ENCODE peak calls at places on chromosomes 5 and 9, in eight cellular contexts. Z is left cardiac atrium; G is B cell; C is stromal cell of bone marrow; B is effector memory CD4-positive, alpha-beta T cell; E is M059J; R is AG04450; T is tibial artery. I is an unnamed sample.

GRCh38 chr9:127835930-127836586 is 18.4 kb downstream of the ENG start:
- DNase-seq in G (no peak), T (no peak), C (peak), B (no peak), E (peak), Z (peak), R (peak), I (no peak)

GRCh38 chr9:134724912-134725604 is 83.5 kb downstream of the COL5A1 start:
- DNase-seq in E (no peak), C (no peak), Z (peak), R (no peak), B (no peak), T (no peak), G (no peak), I (no peak)

GRCh38 chr5:133950821-133951612 is 17.4 kb downstream of the C5orf15 start:
- DNase-seq in T (no peak), E (no peak), C (no peak), R (no peak), B (no peak), G (no peak), Z (no peak), I (no peak)

GRCh38 chr5:179916523-179916922 is 8.8 kb upstream of the TBC1D9B start:
- DNase-seq in Z (no peak), C (no peak), R (no peak), B (no peak), T (no peak), G (no peak), E (no peak), I (no peak)

GRCh38 chr5:14741721-14742426 is 77.4 kb downstream of the OTULIN start:
- DNase-seq in C (no peak), Z (no peak), B (no peak), T (peak), G (no peak), R (no peak), E (no peak), I (no peak)

GRCh38 chr5:159825551-159826051 is 90.7 kb upstream of the ADRA1B start:
- DNase-seq in T (no peak), R (no peak), E (peak), B (no peak), C (no peak), Z (no peak), G (no peak), I (no peak)

GRCh38 chr5:180472269-180472668 is 21.9 kb upstream of the CNOT6 start:
- DNase-seq in R (no peak), E (peak), B (no peak), T (no peak), C (no peak), G (no peak), Z (no peak), I (no peak)

GRCh38 chr9:6467006-6467625 is 54.1 kb downstream of the UHRF2 start:
- DNase-seq in T (no peak), E (peak), G (no peak), R (no peak), Z (no peak), C (no peak), B (no peak), I (no peak)

GRCh38 chr5:31664566-31664965 is 25.6 kb downstream of the PDZD2 start:
- DNase-seq in B (no peak), Z (no peak), G (no peak), R (no peak), C (peak), E (peak), T (no peak), I (no peak)

GRCh38 chr5:100690036-100690560 is 154.9 kb downstream of the FAM174A start:
- DNase-seq in C (no peak), B (no peak), T (no peak), Z (no peak), G (no peak), E (peak), R (no peak), I (no peak)

GRCh38 chr5:109034276-109034675 is 286.6 kb downstream of the FER start:
- DNase-seq in Z (no peak), E (no peak), C (no peak), R (no peak), B (no peak), T (no peak), G (no peak), I (no peak)

GRCh38 chr5:179882338-179882737 is 23.7 kb upstream of the MRNIP start:
- DNase-seq in T (no peak), G (no peak), E (no peak), R (no peak), Z (no peak), C (no peak), B (no peak), I (no peak)

GRCh38 chr5:65623482-65623881 is 651 bp downstream of the TRIM23 start:
- DNase-seq in R (no peak), E (peak), C (no peak), B (no peak), G (no peak), T (no peak), Z (no peak), I (no peak)

GRCh38 chr5:50564079-50564478 is 102.4 kb upstream of the PARP8 start:
- DNase-seq in Z (no peak), G (no peak), B (peak), T (no peak), R (no peak), E (no peak), C (no peak), I (no peak)

GRCh38 chr9:116453785-116454184 is 233.3 kb upstream of the TRIM32 start:
- DNase-seq in C (no peak), R (no peak), B (no peak), E (no peak), G (no peak), T (no peak), Z (no peak), I (no peak)

GRCh38 chr5:196350-196749 is 5.1 kb downstream of the LRRC14B start:
- DNase-seq in C (no peak), R (no peak), B (no peak), Z (no peak), G (no peak), E (no peak), T (no peak), I (no peak)

GRCh38 chr5:69048233-69048632 is 45.6 kb upstream of the SLC30A5 start:
- DNase-seq in E (peak), T (no peak), B (no peak), R (no peak), G (no peak), C (no peak), Z (no peak), I (no peak)

GRCh38 chr5:137580030-137580429 is 80.9 kb upstream of the SPOCK1 start:
- DNase-seq in Z (no peak), B (no peak), E (peak), G (no peak), R (no peak), C (no peak), T (no peak), I (no peak)

GRCh38 chr5:139806726-139807646 is 11.4 kb downstream of the PSD2 start:
- DNase-seq in E (no peak), G (no peak), B (no peak), T (no peak), C (no peak), Z (peak), R (no peak), I (no peak)

I was measured in HS-27A.